ENCODE peak calls at places on chromosomes 5 and 9, in ten cellular contexts. G is heart left ventricle, V is prostate gland, U is kidney epithelial cell, Y is mammary epithelial cell, C is cardiac muscle cell, Z is body of pancreas, A is fibroblast of the aortic adventitia, W is IMR-90, L is kidney. D is an unnamed sample.
A peak's percentile ranks its signal among the peaks of the same experiment; 100 is the strongest.

GRCh38 chr5:172417983-172418630 is 36.2 kb downstream of the SH3PXD2B start:
- DNase-seq in G (peak; percentile 92), V (peak; percentile 81), U (peak; percentile 19), Y (peak; percentile 85), C (peak; percentile 100), Z (peak; percentile 93), A (peak; percentile 100), W (peak; percentile 95), L (peak; percentile 95), D (no peak)

GRCh38 chr9:734831-735511 is 106.5 kb upstream of the DMRT1 start:
- DNase-seq in G (peak; percentile 47), V (no peak), U (no peak), Y (peak; percentile 42), C (peak; percentile 96), Z (no peak), A (peak; percentile 98), W (peak; percentile 97), L (no peak), D (no peak)

GRCh38 chr9:131589993-131590392 is 44.7 kb downstream of the PRRT1B start:
- DNase-seq in G (no peak), V (no peak), U (no peak), Y (no peak), C (no peak), Z (no peak), A (no peak), W (no peak), L (no peak), D (no peak)

GRCh38 chr5:112682621-112683061 is 55.0 kb upstream of the APC start:
- DNase-seq in G (no peak), V (no peak), U (no peak), Y (no peak), C (no peak), Z (no peak), A (no peak), W (peak; percentile 25), L (no peak), D (no peak)

GRCh38 chr9:99057665-99058625 is 47.0 kb upstream of the TGFBR1 start:
- DNase-seq in G (no peak), V (peak; percentile 12), U (no peak), Y (peak; percentile 84), C (peak; percentile 86), Z (peak; percentile 33), A (no peak), W (peak; percentile 81), L (no peak), D (no peak)

GRCh38 chr5:3594514-3595101 is 1.0 kb upstream of the IRX1 start:
- DNase-seq in G (no peak), V (no peak), U (no peak), Y (peak; percentile 49), C (no peak), Z (no peak), A (peak; percentile 18), W (no peak), L (peak; percentile 77), D (no peak)

GRCh38 chr5:60652206-60652605 is 47.8 kb downstream of the DEPDC1B start:
- DNase-seq in G (no peak), V (no peak), U (no peak), Y (peak; percentile 92), C (peak; percentile 91), Z (no peak), A (peak; percentile 89), W (peak; percentile 94), L (no peak), D (no peak)

GRCh38 chr9:38713426-38713825 is 6.5 kb downstream of the FAM240B start:
- DNase-seq in G (no peak), V (no peak), U (peak; percentile 59), Y (peak; percentile 96), C (peak; percentile 97), Z (no peak), A (peak; percentile 94), W (peak; percentile 57), L (no peak), D (no peak)

GRCh38 chr9:97889941-97890557 is 32.3 kb downstream of the TRMO start:
- DNase-seq in G (no peak), V (no peak), U (no peak), Y (no peak), C (peak; percentile 41), Z (peak; percentile 31), A (peak; percentile 19), W (no peak), L (peak; percentile 63), D (no peak)

GRCh38 chr5:15719784-15720183 is 219.8 kb downstream of the FBXL7 start:
- DNase-seq in G (no peak), V (peak; percentile 36), U (no peak), Y (no peak), C (peak; percentile 16), Z (no peak), A (no peak), W (no peak), L (no peak), D (peak; percentile 81)

GRCh38 chr5:134079748-134080581 is 34.5 kb upstream of the TCF7 start:
- DNase-seq in G (no peak), V (no peak), U (no peak), Y (no peak), C (no peak), Z (no peak), A (no peak), W (no peak), L (no peak), D (no peak)

GRCh38 chr5:11171236-11171635 is 410.2 kb upstream of the DAP start:
- DNase-seq in G (no peak), V (no peak), U (no peak), Y (no peak), C (no peak), Z (no peak), A (no peak), W (no peak), L (no peak), D (no peak)

GRCh38 chr5:140182803-140183367 is 7.9 kb downstream of the CYSTM1 start:
- DNase-seq in G (peak; percentile 39), V (no peak), U (no peak), Y (no peak), C (peak; percentile 64), Z (peak; percentile 51), A (peak; percentile 80), W (peak; percentile 44), L (peak; percentile 74), D (no peak)

GRCh38 chr5:66814146-66814991 is 218.2 kb downstream of the MAST4 start:
- DNase-seq in G (no peak), V (peak; percentile 51), U (no peak), Y (peak; percentile 66), C (peak; percentile 67), Z (peak; percentile 43), A (peak; percentile 73), W (peak; percentile 63), L (no peak), D (no peak)

GRCh38 chr9:93010696-93011095 is 47.8 kb upstream of the SUSD3 start:
- DNase-seq in G (no peak), V (no peak), U (no peak), Y (no peak), C (no peak), Z (no peak), A (no peak), W (no peak), L (no peak), D (no peak)

GRCh38 chr9:111516061-111516465 is 8.9 kb upstream of the ZNF483 start:
- DNase-seq in G (no peak), V (no peak), U (no peak), Y (no peak), C (peak; percentile 32), Z (no peak), A (peak; percentile 16), W (peak; percentile 18), L (no peak), D (peak; percentile 40)

GRCh38 chr5:150469718-150470470 is 20.4 kb upstream of the RPS14 start:
- DNase-seq in G (no peak), V (no peak), U (peak; percentile 92), Y (peak; percentile 80), C (peak; percentile 95), Z (no peak), A (peak; percentile 98), W (peak; percentile 98), L (no peak), D (no peak)

DNA sequence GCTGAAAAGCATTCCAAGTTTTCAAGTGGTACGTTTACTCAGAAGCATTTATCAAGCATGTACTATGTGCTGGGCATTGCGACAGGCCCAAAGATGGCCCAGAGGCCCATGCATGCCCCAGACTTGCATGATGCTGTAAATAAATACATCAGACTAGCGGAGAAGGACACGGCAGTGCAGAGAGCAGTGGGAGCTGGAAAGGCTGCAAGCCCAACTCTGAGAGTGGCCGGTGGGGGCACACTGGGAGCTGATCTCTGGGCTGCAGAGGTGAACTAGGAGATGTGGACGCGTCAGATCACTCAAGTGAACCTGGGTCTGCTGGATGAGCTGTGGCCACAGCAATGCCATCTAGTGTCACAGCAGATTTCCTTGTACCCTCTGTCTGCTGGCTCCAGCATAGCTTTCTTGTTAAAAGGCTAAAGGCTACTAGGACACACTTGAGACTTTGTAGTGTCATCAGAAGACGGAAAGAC is 246.9 kb downstream of the FANCC start:
- DNase-seq in G (no peak), V (no peak), U (no peak), Y (no peak), C (no peak), Z (no peak), A (no peak), W (no peak), L (peak; percentile 73), D (no peak)
- H3K4me3 ChIP-seq in G (no peak overlapping the region), V (no peak overlapping the region), U (no peak overlapping the region), Y (no peak overlapping the region), C (no peak overlapping the region), Z (no peak overlapping the region), A (no peak overlapping the region), W (no peak overlapping the region), L (no peak overlapping the region), D (no peak overlapping the region)

GRCh38 chr5:177554474-177555111 is at the start of gene FAM193B:
- DNase-seq in G (peak; percentile 93), V (peak; percentile 91), U (peak; percentile 41), Y (peak; percentile 86), C (peak; percentile 94), Z (peak; percentile 96), A (peak; percentile 87), W (peak; percentile 87), L (peak; percentile 98), D (peak; percentile 69)
- TF ChIP-seq CTCF in G (no peak), V (no peak), U (peak; percentile 32), Y (peak; percentile 16), C (peak; percentile 23), Z (peak; percentile 27), A (peak; percentile 33), W (peak; percentile 36), L (no peak), D (peak; percentile 29)

DNA sequence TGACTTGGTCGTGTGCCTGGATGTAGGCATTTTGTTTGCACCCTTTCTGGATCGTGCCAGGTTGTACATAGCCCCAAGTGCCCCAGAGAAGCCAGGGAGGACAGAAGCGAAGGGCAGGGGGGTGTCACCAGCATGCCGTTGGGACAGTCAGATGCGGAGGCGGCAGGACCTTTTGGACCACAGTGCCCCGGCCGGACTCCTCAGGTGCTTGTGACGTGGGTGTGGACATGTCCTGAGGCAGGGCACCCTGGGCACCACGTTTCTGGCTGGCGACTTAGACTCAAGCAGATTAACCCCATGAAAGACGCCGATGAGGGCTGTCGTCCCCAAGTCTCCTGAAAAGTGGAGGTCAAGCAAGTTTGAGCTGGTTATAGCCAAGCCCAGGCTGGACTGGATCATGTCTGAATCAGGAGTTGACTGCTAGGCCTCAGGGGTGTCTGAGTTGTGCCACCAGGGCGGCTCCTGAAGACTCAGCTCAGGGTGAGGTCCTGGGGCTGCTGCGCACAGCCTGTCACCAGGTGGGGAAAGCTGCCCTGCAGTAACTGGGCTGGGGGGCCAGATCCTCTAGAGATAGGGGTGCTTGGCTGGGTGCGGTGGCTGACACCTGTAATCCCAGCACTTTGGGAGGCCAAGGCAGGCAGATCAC is 42.0 kb downstream of the HABP4 start:
- DNase-seq in G (no peak), V (no peak), U (no peak), Y (no peak), C (no peak), Z (no peak), A (no peak), W (no peak), L (no peak), D (no peak)
- H3K4me3 ChIP-seq in G (no peak overlapping the region), V (no peak overlapping the region), U (no peak overlapping the region), Y (no peak overlapping the region), C (no peak overlapping the region), Z (no peak overlapping the region), A (no peak overlapping the region), W (no peak overlapping the region), L (no peak overlapping the region), D (no peak overlapping the region)

GRCh38 chr5:119255571-119256356 is 100.1 kb upstream of the TNFAIP8 start:
- DNase-seq in G (no peak), V (no peak), U (no peak), Y (peak; percentile 57), C (peak; percentile 33), Z (no peak), A (no peak), W (peak; percentile 5), L (no peak), D (no peak)
- TF ChIP-seq CTCF in G (no peak), V (no peak), U (no peak), Y (peak; percentile 33), C (peak; percentile 34), Z (no peak), A (no peak), W (peak; percentile 19), L (no peak), D (peak; percentile 24)